ENCODE peak calls at places on chromosome 22, in seven cellular contexts. I is uterus, M is sigmoid colon, P is adrenal gland, G is transverse colon, O is GM12891, V is suprapubic skin. F is an unnamed sample.

GRCh38 chr22:50269573-50270301 is 443 bp downstream of the MAPK11 start:
- DNase-seq in I (peak; percentile 57), M (no peak), P (no peak), G (no peak), O (no peak), V (no peak), F (peak; percentile 66)

GRCh38 chr22:36411589-36412258 is 24.0 kb upstream of the MYH9 start:
- DNase-seq in I (no peak), M (no peak), P (no peak), G (peak; percentile 70), O (no peak), V (no peak), F (no peak)

GRCh38 chr22:32951807-32952153 is 106.4 kb downstream of the SYN3 start:
- DNase-seq in I (peak; percentile 23), M (no peak), P (peak; percentile 65), G (no peak), O (no peak), V (no peak), F (peak; percentile 86)

GRCh38 chr22:37235897-37236607 is 8.0 kb downstream of the RAC2 start:
- DNase-seq in I (no peak), M (peak; percentile 33), P (no peak), G (peak; percentile 3), O (no peak), V (no peak), F (no peak)

GRCh38 chr22:26553056-26553752 is 36.7 kb downstream of the TPST2 start:
- DNase-seq in I (no peak), M (no peak), P (peak; percentile 44), G (no peak), O (no peak), V (no peak), F (no peak)

GRCh38 chr22:41369089-41369745 is 12.5 kb upstream of the TEF start:
- DNase-seq in I (no peak), M (no peak), P (no peak), G (no peak), O (no peak), V (no peak), F (no peak)

GRCh38 chr22:50083462-50084081 is 1.7 kb downstream of the MLC1 start:
- DNase-seq in I (no peak), M (no peak), P (no peak), G (no peak), O (no peak), V (no peak), F (no peak)

GRCh38 chr22:27836181-27836580 is 34.6 kb upstream of the MN1 start:
- DNase-seq in I (no peak), M (peak; percentile 42), P (no peak), G (no peak), O (no peak), V (peak; percentile 26), F (no peak)

GRCh38 chr22:24571266-24571665 is 15.5 kb downstream of the SNRPD3 start:
- DNase-seq in I (no peak), M (no peak), P (no peak), G (no peak), O (no peak), V (no peak), F (no peak)
- TF ChIP-seq POLR2A in I (no peak), M (no peak), P (no peak), G (no peak), O (no peak), V (no peak), F (no peak)

GRCh38 chr22:24496234-24496633 is 1.1 kb downstream of the UPB1 start:
- DNase-seq in I (no peak), M (no peak), P (no peak), G (no peak), O (no peak), V (no peak), F (no peak)

GRCh38 chr22:24498826-24499225 is 3.7 kb downstream of the UPB1 start:
- DNase-seq in I (no peak), M (no peak), P (peak; percentile 38), G (no peak), O (no peak), V (no peak), F (no peak)

GRCh38 chr22:24496661-24497060 is 1.5 kb downstream of the UPB1 start:
- DNase-seq in I (no peak), M (no peak), P (no peak), G (no peak), O (no peak), V (no peak), F (no peak)

GRCh38 chr22:24499706-24500105 is 4.6 kb downstream of the UPB1 start:
- DNase-seq in I (no peak), M (no peak), P (no peak), G (no peak), O (no peak), V (no peak), F (no peak)

DNA sequence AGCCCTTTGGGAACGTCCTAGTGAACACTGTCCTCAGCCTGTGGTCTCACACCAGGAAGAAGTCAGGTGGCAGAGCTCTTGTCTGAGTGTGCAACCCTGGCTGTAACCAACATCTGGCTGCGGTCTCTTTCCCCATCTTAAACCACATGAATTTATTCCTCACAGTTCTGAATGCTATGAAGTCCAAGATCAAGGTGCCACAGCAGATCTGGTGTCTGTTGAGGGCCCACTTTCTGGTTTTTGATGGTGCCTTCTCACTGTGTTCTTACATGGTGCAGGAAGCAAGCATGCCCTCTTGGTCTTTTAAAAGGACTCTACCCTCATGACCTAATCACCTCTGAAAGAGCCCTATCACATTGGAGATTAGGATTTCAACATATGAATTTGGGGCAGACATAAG is 2.7 kb downstream of the UPB1 start:
- DNase-seq in I (no peak), M (no peak), P (no peak), G (no peak), O (no peak), V (no peak), F (no peak)
- TF ChIP-seq POLR2A in I (no peak), M (no peak), P (no peak), G (no peak), O (no peak), V (no peak), F (no peak)

GRCh38 chr22:19431641-19432091 is at the start of gene HIRA:
- DNase-seq in I (peak; percentile 81), M (peak; percentile 89), P (peak; percentile 78), G (peak; percentile 82), O (peak; percentile 73), V (peak; percentile 90), F (peak; percentile 85)

GRCh38 chr22:19430890-19431541 is 517 bp downstream of the HIRA start:
- DNase-seq in I (peak; percentile 38), M (no peak), P (peak; percentile 50), G (peak; percentile 79), O (no peak), V (peak; percentile 76), F (peak; percentile 29)

GRCh38 chr22:19432092-19432844 is at the start of gene MRPL40:
- DNase-seq in I (peak; percentile 94), M (peak; percentile 96), P (peak; percentile 94), G (peak; percentile 95), O (peak; percentile 92), V (peak; percentile 95), F (peak; percentile 97)

GRCh38 chr22:19434829-19435580 is 2.7 kb downstream of the MRPL40 start:
- DNase-seq in I (no peak), M (no peak), P (no peak), G (no peak), O (no peak), V (no peak), F (no peak)

DNA sequence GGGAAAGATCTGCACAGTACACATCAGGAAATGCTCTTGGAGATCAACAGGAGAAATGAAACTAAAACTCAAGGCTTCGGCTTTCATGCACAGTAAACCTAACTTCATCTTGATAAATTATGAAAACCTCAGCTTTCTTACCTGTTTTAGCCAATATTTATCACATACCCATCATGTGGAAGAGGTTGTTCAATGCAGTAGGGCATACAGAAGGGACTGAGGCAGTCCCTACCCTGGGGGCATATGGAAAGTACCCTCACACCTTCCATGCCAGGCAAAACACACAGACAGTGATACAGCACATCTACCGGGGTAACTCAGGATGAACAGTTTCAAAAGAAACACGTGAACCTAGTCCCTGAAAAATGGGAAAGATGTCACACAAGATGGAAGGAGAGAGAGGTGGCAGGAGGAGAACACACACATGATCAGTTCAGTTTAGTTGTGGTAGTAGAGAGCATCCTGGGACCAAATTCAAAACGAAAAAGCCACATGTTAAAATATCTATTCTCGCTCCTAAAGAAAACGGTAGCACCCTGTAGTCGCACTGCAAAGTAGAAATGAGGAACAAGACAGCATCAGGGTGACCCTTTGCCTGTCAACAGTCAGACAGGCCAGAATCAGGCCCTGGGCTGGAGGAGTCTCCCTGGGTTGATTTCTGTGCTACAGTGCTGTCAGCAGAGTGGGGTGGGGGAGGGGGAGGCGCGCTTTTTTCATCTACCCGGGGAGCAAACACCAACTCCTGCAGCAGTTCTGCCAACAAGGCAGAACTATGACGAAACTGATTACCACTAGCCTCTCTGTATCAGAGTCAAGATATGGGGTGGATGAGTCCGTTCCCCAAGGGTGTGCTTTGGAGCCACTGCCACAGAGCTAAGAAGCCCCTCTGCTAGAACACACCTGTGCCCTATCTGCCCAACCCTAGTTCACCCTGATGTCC is 1.3 kb downstream of the HIRA start:
- DNase-seq in I (no peak), M (no peak), P (peak; percentile 64), G (peak; percentile 26), O (no peak), V (no peak), F (no peak)
- TF ChIP-seq POLR2A in I (no peak), M (no peak), P (no peak), G (no peak), O (no peak), V (no peak), F (no peak)

GRCh38 chr22:38842512-38843200 is 1.2 kb downstream of the NPTXR start:
- DNase-seq in I (no peak), M (no peak), P (no peak), G (no peak), O (no peak), V (no peak), F (no peak)

GRCh38 chr22:38843201-38843715 is 570 bp downstream of the NPTXR start:
- DNase-seq in I (peak; percentile 63), M (peak; percentile 79), P (peak; percentile 58), G (peak; percentile 28), O (peak; percentile 70), V (no peak), F (peak; percentile 37)

GRCh38 chr22:38844661-38845367 is 986 bp upstream of the NPTXR start:
- DNase-seq in I (no peak), M (no peak), P (no peak), G (no peak), O (no peak), V (no peak), F (no peak)

GRCh38 chr22:38845368-38845740 is 1.5 kb upstream of the NPTXR start:
- DNase-seq in I (no peak), M (no peak), P (no peak), G (no peak), O (no peak), V (no peak), F (no peak)

DNA sequence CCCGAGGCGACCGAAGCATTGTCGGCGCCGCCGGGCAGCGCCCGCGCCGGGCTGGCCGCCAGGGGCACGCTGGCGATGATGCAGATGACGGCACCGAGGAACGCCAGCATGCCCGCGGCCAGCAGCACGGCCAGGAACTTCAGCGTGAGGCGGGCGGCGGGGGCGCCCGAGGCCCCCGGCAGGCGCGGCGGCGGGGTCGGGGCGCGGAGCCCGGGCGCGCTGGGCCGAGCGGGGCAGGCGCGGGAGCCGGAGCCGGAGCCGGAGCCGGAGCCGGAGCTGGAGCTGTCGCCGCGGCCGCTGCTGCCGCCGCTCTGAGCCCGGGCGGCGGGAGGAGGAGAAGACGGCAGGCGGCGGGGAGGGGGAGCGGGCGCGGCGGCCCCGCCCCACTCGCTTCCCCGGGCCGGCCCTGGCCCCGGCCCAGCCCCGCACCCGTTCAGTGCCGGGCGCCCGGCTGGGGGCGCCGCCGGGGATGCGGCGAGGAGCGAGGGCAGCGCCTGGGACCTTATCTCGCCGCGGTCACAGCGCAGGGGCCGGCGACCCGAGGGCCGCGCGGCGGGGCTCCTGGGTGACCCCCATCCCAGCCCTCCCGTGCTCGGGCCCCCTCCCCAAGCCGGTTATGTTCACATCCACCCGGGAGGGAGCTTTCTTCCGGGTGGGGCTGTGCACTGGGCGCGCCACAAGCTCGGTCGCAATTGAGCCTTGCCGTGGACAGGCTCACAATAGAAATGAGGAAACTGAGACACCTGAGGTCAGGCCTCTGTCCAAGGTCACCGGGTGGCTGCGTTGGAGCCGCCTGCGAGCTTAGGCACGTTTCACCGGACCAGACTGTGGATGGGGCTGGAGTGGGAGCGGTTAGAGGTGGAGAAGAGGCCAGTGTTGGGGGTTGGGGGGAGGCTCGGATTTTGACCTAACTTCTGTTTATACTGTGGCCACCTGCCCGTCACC is at the start of gene NPTXR:
- DNase-seq in I (peak; percentile 61), M (no peak), P (peak; percentile 64), G (peak; percentile 36), O (peak; percentile 51), V (no peak), F (peak; percentile 51)
- TF ChIP-seq POLR2A in I (peak; percentile 80), M (no peak), P (peak; percentile 77), G (no peak), O (no peak), V (no peak), F (no peak)